ENCODE peak calls at places on chromosomes 13 and 19, in seven cellular contexts. B is skeletal muscle cell; S is HTR-8/SVneo; T is cardiac muscle cell; Q is activated CD4-positive, alpha-beta T cell treated with anti-CD3 and anti-CD28 coated beads, Interleukin-2, amount 50 U/mL, for 1 hour; F is right atrium auricular region; W is NCI-H1105. N is an unnamed sample.
A peak's percentile ranks its signal among the peaks of the same experiment; 100 is the strongest.

GRCh38 chr13:54194233-54195024 is 1165.8 kb downstream of the OLFM4 start:
- DNase-seq in B (no peak), S (no peak), T (no peak), Q (no peak), F (no peak), W (no peak), N (peak; percentile 45)

GRCh38 chr13:110960219-110960618 is 45.4 kb upstream of the ANKRD10 start:
- DNase-seq in B (no peak), S (no peak), T (no peak), Q (no peak), F (no peak), W (no peak), N (no peak)

GRCh38 chr19:17404015-17404414 is 1.4 kb downstream of the BST2 start:
- DNase-seq in B (no peak), S (no peak), T (no peak), Q (no peak), F (no peak), W (no peak), N (no peak)

GRCh38 chr19:6668696-6669095 is 1.3 kb downstream of the TNFSF14 start:
- DNase-seq in B (no peak), S (no peak), T (no peak), Q (peak; percentile 20), F (no peak), W (no peak), N (no peak)

GRCh38 chr19:47107201-47107952 is 6.2 kb downstream of the ZC3H4 start:
- DNase-seq in B (no peak), S (no peak), T (no peak), Q (no peak), F (no peak), W (no peak), N (no peak)

GRCh38 chr19:34308381-34309367 is 54.3 kb downstream of the GARRE1 start:
- DNase-seq in B (no peak), S (no peak), T (peak; percentile 90), Q (no peak), F (no peak), W (no peak), N (no peak)

GRCh38 chr19:17441241-17442135 is 7.0 kb downstream of the TMEM221 start:
- DNase-seq in B (no peak), S (no peak), T (peak; percentile 41), Q (no peak), F (no peak), W (peak; percentile 13), N (peak; percentile 28)

GRCh38 chr13:76656496-76656895 is 229.7 kb downstream of the KCTD12 start:
- DNase-seq in B (no peak), S (no peak), T (no peak), Q (no peak), F (no peak), W (no peak), N (no peak)

GRCh38 chr19:17751912-17752273 is 616 bp downstream of the FCHO1 start:
- DNase-seq in B (no peak), S (no peak), T (no peak), Q (no peak), F (no peak), W (no peak), N (no peak)

GRCh38 chr19:1673645-1674292 is 21.4 kb upstream of the TCF3 start:
- DNase-seq in B (no peak), S (no peak), T (no peak), Q (no peak), F (no peak), W (no peak), N (no peak)

GRCh38 chr13:59914556-59914955 is 249.2 kb downstream of the DIAPH3 start:
- DNase-seq in B (peak; percentile 20), S (no peak), T (peak; percentile 2), Q (no peak), F (no peak), W (no peak), N (no peak)

GRCh38 chr13:107466326-107466725 is 749.0 kb downstream of the LIG4 start:
- DNase-seq in B (no peak), S (no peak), T (peak; percentile 38), Q (no peak), F (no peak), W (no peak), N (no peak)

GRCh38 chr19:56637976-56638555 is 4.9 kb upstream of the SMIM17 start:
- DNase-seq in B (peak; percentile 47), S (peak; percentile 45), T (peak; percentile 80), Q (peak; percentile 1), F (peak; percentile 59), W (no peak), N (peak; percentile 76)

GRCh38 chr13:79501538-79502232 is 20.7 kb downstream of the NDFIP2 start:
- DNase-seq in B (no peak), S (no peak), T (no peak), Q (no peak), F (no peak), W (no peak), N (peak; percentile 19)

GRCh38 chr13:67277581-67277980 is 47.4 kb upstream of the PCDH9 start:
- DNase-seq in B (no peak), S (no peak), T (no peak), Q (no peak), F (no peak), W (no peak), N (no peak)

GRCh38 chr19:40613669-40614594 is 12.8 kb downstream of the LTBP4 start:
- DNase-seq in B (peak; percentile 55), S (no peak), T (peak; percentile 84), Q (peak; percentile 82), F (no peak), W (peak; percentile 87), N (peak; percentile 72)

GRCh38 chr19:4068058-4068966 is 1.6 kb upstream of the ZBTB7A start:
- DNase-seq in B (no peak), S (no peak), T (no peak), Q (no peak), F (no peak), W (no peak), N (no peak)

GRCh38 chr13:114266241-114266640 is 15.2 kb upstream of the UPF3A start:
- DNase-seq in B (no peak), S (no peak), T (no peak), Q (no peak), F (no peak), W (no peak), N (no peak)

GRCh38 chr19:7349961-7350711 is 1.4 kb downstream of the ARHGEF18 start:
- DNase-seq in B (no peak), S (no peak), T (no peak), Q (peak; percentile 57), F (no peak), W (no peak), N (no peak)

GRCh38 chr19:51002542-51003311 is 1.3 kb upstream of the KLK8 start:
- DNase-seq in B (no peak), S (no peak), T (peak; percentile 17), Q (no peak), F (no peak), W (no peak), N (peak; percentile 72)

GRCh38 chr19:3366761-3367571 is 583 bp downstream of the NFIC start:
- DNase-seq in B (no peak), S (no peak), T (peak; percentile 52), Q (no peak), F (no peak), W (peak; percentile 33), N (no peak)

GRCh38 chr19:10431254-10431942 is 11.1 kb downstream of the PDE4A start:
- DNase-seq in B (no peak), S (no peak), T (peak; percentile 36), Q (no peak), F (no peak), W (no peak), N (no peak)

GRCh38 chr19:2054763-2055162 is 3.7 kb upstream of the MKNK2 start:
- DNase-seq in B (no peak), S (no peak), T (no peak), Q (no peak), F (no peak), W (no peak), N (no peak)

GRCh38 chr19:919157-920050 is 2.3 kb downstream of the KISS1R start:
- DNase-seq in B (no peak), S (no peak), T (no peak), Q (peak; percentile 55), F (no peak), W (peak; percentile 77), N (no peak)

GRCh38 chr13:80881495-80882482 is 540.9 kb upstream of the SPRY2 start:
- DNase-seq in B (peak; percentile 64), S (peak; percentile 3), T (peak; percentile 41), Q (no peak), F (no peak), W (peak; percentile 50), N (no peak)

GRCh38 chr13:112740502-112741131 is 50.8 kb downstream of the ATP11A start:
- DNase-seq in B (peak; percentile 40), S (peak; percentile 41), T (peak; percentile 71), Q (no peak), F (peak; percentile 84), W (no peak), N (no peak)

GRCh38 chr19:4044927-4045557 is 21.7 kb downstream of the ZBTB7A start:
- DNase-seq in B (no peak), S (no peak), T (no peak), Q (no peak), F (no peak), W (no peak), N (no peak)

GRCh38 chr19:1755467-1756155 is 2.3 kb downstream of the ONECUT3 start:
- DNase-seq in B (no peak), S (no peak), T (no peak), Q (no peak), F (no peak), W (no peak), N (no peak)

GRCh38 chr13:111177803-111178389 is 62.8 kb downstream of the ARHGEF7 start:
- DNase-seq in B (no peak), S (no peak), T (peak; percentile 22), Q (no peak), F (no peak), W (no peak), N (no peak)

GRCh38 chr19:7500811-7501450 is 12.1 kb upstream of the PEX11G start:
- DNase-seq in B (no peak), S (peak; percentile 83), T (no peak), Q (peak; percentile 29), F (no peak), W (peak; percentile 88), N (no peak)

GRCh38 chr13:33554919-33555791 is 262.8 kb upstream of the RFC3 start:
- DNase-seq in B (no peak), S (no peak), T (peak; percentile 20), Q (no peak), F (no peak), W (no peak), N (no peak)

GRCh38 chr13:40102854-40103253 is 447.4 kb downstream of the COG6 start:
- DNase-seq in B (peak; percentile 73), S (peak; percentile 45), T (peak; percentile 73), Q (peak; percentile 45), F (no peak), W (no peak), N (peak; percentile 49)

N was measured in COLO829.